ENCODE peak calls at places on chromosomes 13 and 19, in ten cellular contexts. One of them, this sample, is unnamed.

GRCh38 chr19:38721977-38722773 is 22.1 kb downstream of the CAPN12 start:
- DNase-seq in dorsolateral prefrontal cortex: peak; percentile 97
- DNase-seq in type B pancreatic cell: no peak
- DNase-seq in NCI-H1930: no peak
- DNase-seq in T-helper 2 cell treated with Interferon-gamma antibody and Interleukin-4, amounts not matched to agents 5 μg/mL and 100 μg/mL, for 36 hours: no peak
- DNase-seq in activated T-cell treated with anti-CD3 and anti-CD28 coated beads for 24 hours: no peak
- DNase-seq in right lobe of liver: no peak
- DNase-seq in Peyer's patch: no peak
- DNase-seq in stimulated activated CD8-positive, alpha-beta memory T cell treated with anti-CD3 and anti-CD28 coated beads, Interleukin-15, amount 100 ng/mL, for 4 hours: no peak
- DNase-seq in left lung: no peak
- DNase-seq in this sample: no peak

GRCh38 chr19:22263121-22263520 is 23.1 kb upstream of the ZNF729 start:
- DNase-seq in dorsolateral prefrontal cortex: no peak
- DNase-seq in type B pancreatic cell: no peak
- DNase-seq in NCI-H1930: no peak
- DNase-seq in T-helper 2 cell treated with Interferon-gamma antibody and Interleukin-4, amounts not matched to agents 5 μg/mL and 100 μg/mL, for 36 hours: no peak
- DNase-seq in activated T-cell treated with anti-CD3 and anti-CD28 coated beads for 24 hours: no peak
- DNase-seq in right lobe of liver: no peak
- DNase-seq in Peyer's patch: no peak
- DNase-seq in stimulated activated CD8-positive, alpha-beta memory T cell treated with anti-CD3 and anti-CD28 coated beads, Interleukin-15, amount 100 ng/mL, for 4 hours: no peak
- DNase-seq in left lung: no peak
- DNase-seq in this sample: no peak

GRCh38 chr13:99614465-99614885 is 113.2 kb downstream of the TM9SF2 start:
- DNase-seq in dorsolateral prefrontal cortex: no peak
- DNase-seq in type B pancreatic cell: no peak
- DNase-seq in NCI-H1930: peak; percentile 12
- DNase-seq in T-helper 2 cell treated with Interferon-gamma antibody and Interleukin-4, amounts not matched to agents 5 μg/mL and 100 μg/mL, for 36 hours: no peak
- DNase-seq in activated T-cell treated with anti-CD3 and anti-CD28 coated beads for 24 hours: no peak
- DNase-seq in right lobe of liver: peak; percentile 72
- DNase-seq in Peyer's patch: no peak
- DNase-seq in stimulated activated CD8-positive, alpha-beta memory T cell treated with anti-CD3 and anti-CD28 coated beads, Interleukin-15, amount 100 ng/mL, for 4 hours: no peak
- DNase-seq in left lung: no peak
- DNase-seq in this sample: no peak

GRCh38 chr19:48630289-48631036 is 6.7 kb downstream of the DBP start:
- DNase-seq in dorsolateral prefrontal cortex: no peak
- DNase-seq in type B pancreatic cell: no peak
- DNase-seq in NCI-H1930: no peak
- DNase-seq in T-helper 2 cell treated with Interferon-gamma antibody and Interleukin-4, amounts not matched to agents 5 μg/mL and 100 μg/mL, for 36 hours: no peak
- DNase-seq in activated T-cell treated with anti-CD3 and anti-CD28 coated beads for 24 hours: no peak
- DNase-seq in right lobe of liver: peak; percentile 87
- DNase-seq in Peyer's patch: peak; percentile 85
- DNase-seq in stimulated activated CD8-positive, alpha-beta memory T cell treated with anti-CD3 and anti-CD28 coated beads, Interleukin-15, amount 100 ng/mL, for 4 hours: no peak
- DNase-seq in left lung: peak; percentile 71
- DNase-seq in this sample: no peak

GRCh38 chr19:6677495-6677894 is 7.5 kb upstream of the TNFSF14 start:
- DNase-seq in dorsolateral prefrontal cortex: no peak
- DNase-seq in type B pancreatic cell: no peak
- DNase-seq in NCI-H1930: no peak
- DNase-seq in T-helper 2 cell treated with Interferon-gamma antibody and Interleukin-4, amounts not matched to agents 5 μg/mL and 100 μg/mL, for 36 hours: no peak
- DNase-seq in activated T-cell treated with anti-CD3 and anti-CD28 coated beads for 24 hours: no peak
- DNase-seq in right lobe of liver: no peak
- DNase-seq in Peyer's patch: peak; percentile 27
- DNase-seq in stimulated activated CD8-positive, alpha-beta memory T cell treated with anti-CD3 and anti-CD28 coated beads, Interleukin-15, amount 100 ng/mL, for 4 hours: no peak
- DNase-seq in left lung: no peak
- DNase-seq in this sample: no peak

GRCh38 chr13:82657471-82657870 is 1224.8 kb downstream of the SLITRK1 start:
- DNase-seq in dorsolateral prefrontal cortex: no peak
- DNase-seq in type B pancreatic cell: no peak
- DNase-seq in NCI-H1930: no peak
- DNase-seq in T-helper 2 cell treated with Interferon-gamma antibody and Interleukin-4, amounts not matched to agents 5 μg/mL and 100 μg/mL, for 36 hours: no peak
- DNase-seq in activated T-cell treated with anti-CD3 and anti-CD28 coated beads for 24 hours: no peak
- DNase-seq in right lobe of liver: no peak
- DNase-seq in Peyer's patch: no peak
- DNase-seq in stimulated activated CD8-positive, alpha-beta memory T cell treated with anti-CD3 and anti-CD28 coated beads, Interleukin-15, amount 100 ng/mL, for 4 hours: no peak
- DNase-seq in left lung: no peak
- DNase-seq in this sample: no peak

GRCh38 chr19:49551531-49551930 is 23.7 kb downstream of the RCN3 start:
- DNase-seq in dorsolateral prefrontal cortex: no peak
- DNase-seq in type B pancreatic cell: no peak
- DNase-seq in NCI-H1930: no peak
- DNase-seq in T-helper 2 cell treated with Interferon-gamma antibody and Interleukin-4, amounts not matched to agents 5 μg/mL and 100 μg/mL, for 36 hours: no peak
- DNase-seq in activated T-cell treated with anti-CD3 and anti-CD28 coated beads for 24 hours: no peak
- DNase-seq in right lobe of liver: no peak
- DNase-seq in Peyer's patch: no peak
- DNase-seq in stimulated activated CD8-positive, alpha-beta memory T cell treated with anti-CD3 and anti-CD28 coated beads, Interleukin-15, amount 100 ng/mL, for 4 hours: no peak
- DNase-seq in left lung: no peak
- DNase-seq in this sample: no peak

GRCh38 chr19:37986048-37986750 is 79.2 kb downstream of the SIPA1L3 start:
- DNase-seq in dorsolateral prefrontal cortex: no peak
- DNase-seq in type B pancreatic cell: no peak
- DNase-seq in NCI-H1930: no peak
- DNase-seq in T-helper 2 cell treated with Interferon-gamma antibody and Interleukin-4, amounts not matched to agents 5 μg/mL and 100 μg/mL, for 36 hours: no peak
- DNase-seq in activated T-cell treated with anti-CD3 and anti-CD28 coated beads for 24 hours: no peak
- DNase-seq in right lobe of liver: no peak
- DNase-seq in Peyer's patch: no peak
- DNase-seq in stimulated activated CD8-positive, alpha-beta memory T cell treated with anti-CD3 and anti-CD28 coated beads, Interleukin-15, amount 100 ng/mL, for 4 hours: no peak
- DNase-seq in left lung: no peak
- DNase-seq in this sample: no peak

GRCh38 chr19:11321206-11322126 is 18.0 kb downstream of the RAB3D start:
- DNase-seq in dorsolateral prefrontal cortex: no peak
- DNase-seq in type B pancreatic cell: no peak
- DNase-seq in NCI-H1930: no peak
- DNase-seq in T-helper 2 cell treated with Interferon-gamma antibody and Interleukin-4, amounts not matched to agents 5 μg/mL and 100 μg/mL, for 36 hours: no peak
- DNase-seq in activated T-cell treated with anti-CD3 and anti-CD28 coated beads for 24 hours: no peak
- DNase-seq in right lobe of liver: no peak
- DNase-seq in Peyer's patch: no peak
- DNase-seq in stimulated activated CD8-positive, alpha-beta memory T cell treated with anti-CD3 and anti-CD28 coated beads, Interleukin-15, amount 100 ng/mL, for 4 hours: no peak
- DNase-seq in left lung: no peak
- DNase-seq in this sample: no peak

GRCh38 chr13:112973577-112973951 is 4.5 kb downstream of the MCF2L start:
- DNase-seq in dorsolateral prefrontal cortex: no peak
- DNase-seq in type B pancreatic cell: no peak
- DNase-seq in NCI-H1930: no peak
- DNase-seq in T-helper 2 cell treated with Interferon-gamma antibody and Interleukin-4, amounts not matched to agents 5 μg/mL and 100 μg/mL, for 36 hours: no peak
- DNase-seq in activated T-cell treated with anti-CD3 and anti-CD28 coated beads for 24 hours: no peak
- DNase-seq in right lobe of liver: peak; percentile 7
- DNase-seq in Peyer's patch: peak; percentile 40
- DNase-seq in stimulated activated CD8-positive, alpha-beta memory T cell treated with anti-CD3 and anti-CD28 coated beads, Interleukin-15, amount 100 ng/mL, for 4 hours: no peak
- DNase-seq in left lung: no peak
- DNase-seq in this sample: no peak

GRCh38 chr13:51865838-51866237 is 4.1 kb downstream of the CCDC70 start:
- DNase-seq in dorsolateral prefrontal cortex: no peak
- DNase-seq in type B pancreatic cell: no peak
- DNase-seq in NCI-H1930: no peak
- DNase-seq in T-helper 2 cell treated with Interferon-gamma antibody and Interleukin-4, amounts not matched to agents 5 μg/mL and 100 μg/mL, for 36 hours: no peak
- DNase-seq in activated T-cell treated with anti-CD3 and anti-CD28 coated beads for 24 hours: no peak
- DNase-seq in right lobe of liver: no peak
- DNase-seq in Peyer's patch: no peak
- DNase-seq in stimulated activated CD8-positive, alpha-beta memory T cell treated with anti-CD3 and anti-CD28 coated beads, Interleukin-15, amount 100 ng/mL, for 4 hours: no peak
- DNase-seq in left lung: no peak
- DNase-seq in this sample: no peak

GRCh38 chr13:64083811-64084210 is 2668.2 kb upstream of the PCDH20 start:
- DNase-seq in dorsolateral prefrontal cortex: no peak
- DNase-seq in type B pancreatic cell: no peak
- DNase-seq in NCI-H1930: no peak
- DNase-seq in T-helper 2 cell treated with Interferon-gamma antibody and Interleukin-4, amounts not matched to agents 5 μg/mL and 100 μg/mL, for 36 hours: no peak
- DNase-seq in activated T-cell treated with anti-CD3 and anti-CD28 coated beads for 24 hours: no peak
- DNase-seq in right lobe of liver: no peak
- DNase-seq in Peyer's patch: no peak
- DNase-seq in stimulated activated CD8-positive, alpha-beta memory T cell treated with anti-CD3 and anti-CD28 coated beads, Interleukin-15, amount 100 ng/mL, for 4 hours: no peak
- DNase-seq in left lung: no peak
- DNase-seq in this sample: peak; percentile 8

GRCh38 chr19:24048261-24048660 is 38.7 kb upstream of the ZNF254 start:
- DNase-seq in dorsolateral prefrontal cortex: no peak
- DNase-seq in type B pancreatic cell: no peak
- DNase-seq in NCI-H1930: no peak
- DNase-seq in T-helper 2 cell treated with Interferon-gamma antibody and Interleukin-4, amounts not matched to agents 5 μg/mL and 100 μg/mL, for 36 hours: no peak
- DNase-seq in activated T-cell treated with anti-CD3 and anti-CD28 coated beads for 24 hours: no peak
- DNase-seq in right lobe of liver: no peak
- DNase-seq in Peyer's patch: no peak
- DNase-seq in stimulated activated CD8-positive, alpha-beta memory T cell treated with anti-CD3 and anti-CD28 coated beads, Interleukin-15, amount 100 ng/mL, for 4 hours: no peak
- DNase-seq in left lung: no peak
- DNase-seq in this sample: no peak

GRCh38 chr13:47188802-47189201 is 291.9 kb upstream of the HTR2A start:
- DNase-seq in dorsolateral prefrontal cortex: no peak
- DNase-seq in type B pancreatic cell: no peak
- DNase-seq in NCI-H1930: no peak
- DNase-seq in T-helper 2 cell treated with Interferon-gamma antibody and Interleukin-4, amounts not matched to agents 5 μg/mL and 100 μg/mL, for 36 hours: no peak
- DNase-seq in activated T-cell treated with anti-CD3 and anti-CD28 coated beads for 24 hours: no peak
- DNase-seq in right lobe of liver: no peak
- DNase-seq in Peyer's patch: no peak
- DNase-seq in stimulated activated CD8-positive, alpha-beta memory T cell treated with anti-CD3 and anti-CD28 coated beads, Interleukin-15, amount 100 ng/mL, for 4 hours: no peak
- DNase-seq in left lung: no peak
- DNase-seq in this sample: peak; percentile 65

GRCh38 chr13:26919311-26919710 is 158.7 kb upstream of the GPR12 start:
- DNase-seq in dorsolateral prefrontal cortex: no peak
- DNase-seq in type B pancreatic cell: no peak
- DNase-seq in NCI-H1930: no peak
- DNase-seq in T-helper 2 cell treated with Interferon-gamma antibody and Interleukin-4, amounts not matched to agents 5 μg/mL and 100 μg/mL, for 36 hours: no peak
- DNase-seq in activated T-cell treated with anti-CD3 and anti-CD28 coated beads for 24 hours: no peak
- DNase-seq in right lobe of liver: no peak
- DNase-seq in Peyer's patch: no peak
- DNase-seq in stimulated activated CD8-positive, alpha-beta memory T cell treated with anti-CD3 and anti-CD28 coated beads, Interleukin-15, amount 100 ng/mL, for 4 hours: no peak
- DNase-seq in left lung: no peak
- DNase-seq in this sample: no peak

This sample was measured in NCI-H226.